ENCODE peak calls at places on chromosomes 5 and 9, in six cellular contexts. B is CD8-positive, alpha-beta T cell; D is GM23248; N is MM.1S; E is lower lobe of right lung; G is ovary. T is an unnamed sample.

GRCh38 chr9:1102010-1102712 is 52.0 kb downstream of the DMRT2 start:
- DNase-seq in B (no peak), D (no peak), N (peak; percentile 19), E (no peak), G (no peak), T (no peak)

GRCh38 chr9:86322973-86323644 is 31.1 kb downstream of the TUT7 start:
- DNase-seq in B (no peak), D (peak; percentile 93), N (no peak), E (no peak), G (no peak), T (no peak)

GRCh38 chr5:72166070-72166979 is 59.0 kb downstream of the MAP1B start:
- DNase-seq in B (no peak), D (peak; percentile 72), N (no peak), E (no peak), G (peak; percentile 50), T (peak; percentile 67)

GRCh38 chr5:172939045-172939444 is 20.2 kb upstream of the RPL26L1 start:
- DNase-seq in B (no peak), D (peak; percentile 67), N (no peak), E (no peak), G (no peak), T (no peak)

GRCh38 chr5:134122530-134122929 is 8.0 kb downstream of the TCF7 start:
- DNase-seq in B (peak; percentile 48), D (no peak), N (peak; percentile 24), E (no peak), G (no peak), T (no peak)

GRCh38 chr9:6354072-6354686 is 26.0 kb downstream of the TPD52L3 start:
- DNase-seq in B (no peak), D (peak; percentile 81), N (peak; percentile 67), E (no peak), G (no peak), T (no peak)

GRCh38 chr5:138789771-138790242 is 36.6 kb downstream of the CTNNA1 start:
- DNase-seq in B (no peak), D (peak; percentile 58), N (peak; percentile 50), E (no peak), G (no peak), T (no peak)

GRCh38 chr5:26329562-26330189 is 708.7 kb downstream of the CDH9 start:
- DNase-seq in B (no peak), D (peak; percentile 16), N (peak; percentile 21), E (no peak), G (no peak), T (no peak)

GRCh38 chr5:119279093-119279492 is 76.7 kb upstream of the TNFAIP8 start:
- DNase-seq in B (no peak), D (no peak), N (no peak), E (no peak), G (no peak), T (no peak)

GRCh38 chr9:38393128-38393809 is 767 bp downstream of the ALDH1B1 start:
- DNase-seq in B (no peak), D (peak; percentile 34), N (no peak), E (no peak), G (no peak), T (no peak)

GRCh38 chr9:76431601-76432000 is 27.4 kb upstream of the GCNT1 start:
- DNase-seq in B (no peak), D (no peak), N (no peak), E (no peak), G (no peak), T (no peak)

GRCh38 chr5:132267931-132268501 is 10.5 kb downstream of the PDLIM4 start:
- DNase-seq in B (no peak), D (no peak), N (no peak), E (no peak), G (no peak), T (no peak)

GRCh38 chr5:171420429-171421231 is 1.2 kb downstream of the FGF18 start:
- DNase-seq in B (no peak), D (peak; percentile 91), N (no peak), E (peak; percentile 85), G (peak; percentile 67), T (peak; percentile 50)

GRCh38 chr9:127942152-127943010 is 4.7 kb upstream of the DPM2 start:
- DNase-seq in B (no peak), D (peak; percentile 86), N (peak; percentile 53), E (peak; percentile 86), G (peak; percentile 77), T (no peak)

GRCh38 chr9:71941060-71941568 is 29.7 kb downstream of the C9orf85 start:
- DNase-seq in B (no peak), D (peak; percentile 65), N (no peak), E (no peak), G (no peak), T (no peak)

GRCh38 chr5:150648294-150649107 is 8.0 kb downstream of the SYNPO start:
- DNase-seq in B (no peak), D (no peak), N (no peak), E (no peak), G (peak; percentile 43), T (no peak)

GRCh38 chr5:77627869-77628674 is 10.4 kb downstream of the OTP start:
- DNase-seq in B (no peak), D (no peak), N (no peak), E (no peak), G (no peak), T (no peak)

GRCh38 chr5:95963650-95964410 is 2.2 kb upstream of the ELL2 start:
- DNase-seq in B (no peak), D (peak; percentile 45), N (no peak), E (no peak), G (no peak), T (no peak)

GRCh38 chr9:129489838-129490582 is 130.9 kb downstream of the C9orf50 start:
- DNase-seq in B (peak; percentile 45), D (peak; percentile 55), N (no peak), E (no peak), G (peak; percentile 63), T (no peak)

GRCh38 chr9:98142182-98142924 is 23.3 kb upstream of the TRIM14 start:
- DNase-seq in B (no peak), D (no peak), N (no peak), E (peak; percentile 95), G (no peak), T (no peak)

GRCh38 chr9:37972346-37972745 is 68.4 kb upstream of the SLC25A51 start:
- DNase-seq in B (no peak), D (peak; percentile 27), N (no peak), E (no peak), G (no peak), T (no peak)

GRCh38 chr9:134919316-134919715 is 1.6 kb upstream of the FCN1 start:
- DNase-seq in B (no peak), D (no peak), N (no peak), E (no peak), G (no peak), T (no peak)

GRCh38 chr5:107247427-107247826 is 423.3 kb downstream of the EFNA5 start:
- DNase-seq in B (no peak), D (peak; percentile 6), N (no peak), E (no peak), G (no peak), T (no peak)

GRCh38 chr5:78912085-78912771 is 72.9 kb downstream of the ARSB start:
- DNase-seq in B (no peak), D (no peak), N (no peak), E (no peak), G (no peak), T (no peak)

GRCh38 chr9:111896942-111897830 is 572 bp downstream of the UGCG start:
- DNase-seq in B (no peak), D (peak; percentile 65), N (no peak), E (peak; percentile 68), G (peak; percentile 82), T (peak; percentile 42)

GRCh38 chr5:5951953-5952352 is 426.4 kb downstream of the MED10 start:
- DNase-seq in B (no peak), D (no peak), N (no peak), E (no peak), G (no peak), T (no peak)

GRCh38 chr5:5957737-5958136 is 420.6 kb downstream of the MED10 start:
- DNase-seq in B (no peak), D (no peak), N (no peak), E (no peak), G (no peak), T (no peak)

GRCh38 chr5:5954199-5954598 is 424.1 kb downstream of the MED10 start:
- DNase-seq in B (no peak), D (no peak), N (no peak), E (no peak), G (no peak), T (no peak)

GRCh38 chr5:5950658-5951057 is 427.7 kb downstream of the MED10 start:
- DNase-seq in B (no peak), D (no peak), N (no peak), E (no peak), G (no peak), T (no peak)

GRCh38 chr5:5953641-5954040 is 424.7 kb downstream of the MED10 start:
- DNase-seq in B (no peak), D (no peak), N (no peak), E (no peak), G (no peak), T (no peak)
- H3K4me3 ChIP-seq in B (no peak overlapping the region), D (no peak overlapping the region), N (no peak overlapping the region), E (no peak overlapping the region), G (no peak overlapping the region), T (no peak overlapping the region)

GRCh38 chr9:113461943-113462342 is 1.6 kb upstream of the RGS3 start:
- DNase-seq in B (no peak), D (no peak), N (no peak), E (no peak), G (no peak), T (no peak)

GRCh38 chr9:113462781-113463286 is 693 bp upstream of the RGS3 start:
- DNase-seq in B (no peak), D (no peak), N (peak; percentile 77), E (no peak), G (no peak), T (no peak)

GRCh38 chr9:113463418-113464285 is at the start of gene RGS3:
- DNase-seq in B (no peak), D (no peak), N (no peak), E (peak; percentile 81), G (peak; percentile 35), T (peak; percentile 15)

GRCh38 chr9:113464672-113465271 is 1.2 kb downstream of the RGS3 start:
- DNase-seq in B (no peak), D (no peak), N (no peak), E (no peak), G (no peak), T (no peak)

GRCh38 chr9:113464286-113464660 is 746 bp downstream of the RGS3 start:
- DNase-seq in B (no peak), D (no peak), N (no peak), E (no peak), G (no peak), T (no peak)
- H3K27ac ChIP-seq in B (no peak overlapping the region), D (no peak overlapping the region), N (no peak overlapping the region), E (no peak overlapping the region), G (no peak overlapping the region), T (no peak overlapping the region)

DNA sequence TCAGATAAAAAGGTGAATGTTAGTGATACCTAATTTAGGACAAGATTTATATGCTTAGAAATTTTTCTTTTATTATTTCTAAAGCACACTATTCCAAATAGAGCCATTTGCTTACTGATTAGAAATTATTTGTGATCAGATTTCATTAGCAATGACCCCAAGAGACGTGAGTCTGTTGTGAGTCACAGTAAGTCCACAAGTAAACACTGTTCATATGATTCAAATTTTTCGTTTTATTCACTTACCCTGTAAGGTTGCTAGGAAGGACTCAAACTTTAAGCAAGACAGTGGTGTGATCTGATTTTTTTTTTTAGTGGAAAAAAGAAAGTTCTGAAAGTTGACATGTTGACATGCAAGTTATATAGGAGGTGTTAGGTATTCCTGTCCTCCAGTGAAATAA is 1.2 kb downstream of the CARD6 start:
- DNase-seq in B (no peak), D (peak; percentile 77), N (no peak), E (no peak), G (no peak), T (no peak)
- H3K4me3 ChIP-seq in B (no peak overlapping the region), D (peak overlapping the region; percentile 79), N (no peak overlapping the region), E (peak overlapping the region; percentile 54), G (peak overlapping the region; percentile 31), T (peak overlapping the region; percentile 49)

GRCh38 chr5:33824516-33825195 is 67.1 kb downstream of the ADAMTS12 start:
- DNase-seq in B (no peak), D (peak; percentile 84), N (no peak), E (no peak), G (no peak), T (no peak)
- H3K27ac ChIP-seq in B (no peak overlapping the region), D (peak overlapping the region; percentile 56), N (no peak overlapping the region), E (no peak overlapping the region), G (no peak overlapping the region), T (no peak overlapping the region)

T was measured in dorsolateral prefrontal cortex.